ENCODE peak calls at places on chromosomes 12 and 14, in eight cellular contexts. I, F, O, Z, A, X, M and H are unnamed samples.

GRCh38 chr14:36221097-36221496 is 44.6 kb upstream of the PTCSC3 start:
- DNase-seq in O (no peak), M (no peak), A (no peak), X (no peak), Z (no peak), F (no peak), I (no peak), H (no peak)

GRCh38 chr14:93155667-93156066 is 29.0 kb downstream of the MOAP1 start:
- DNase-seq in I (no peak), A (peak), F (no peak), O (no peak), X (no peak), Z (no peak), M (no peak), H (no peak)

GRCh38 chr14:94427016-94427613 is 25.5 kb downstream of the SERPINA11 start:
- DNase-seq in F (no peak), O (no peak), A (peak), Z (no peak), X (no peak), I (no peak), M (no peak), H (peak)

GRCh38 chr12:57845478-57846284 is 848 bp downstream of the CTDSP2 start:
- DNase-seq in X (peak), I (peak), O (peak), F (no peak), A (peak), Z (no peak), M (peak), H (peak)

GRCh38 chr12:12901158-12901791 is 9.9 kb downstream of the GPRC5A start:
- DNase-seq in O (no peak), X (peak), I (peak), Z (peak), A (peak), M (no peak), F (no peak), H (no peak)

GRCh38 chr12:8081228-8081920 is 700 bp upstream of the NECAP1 start:
- DNase-seq in M (no peak), X (no peak), O (peak), I (no peak), F (no peak), A (peak), Z (no peak), H (no peak)

GRCh38 chr14:97306785-97307246 is 509.6 kb downstream of the VRK1 start:
- DNase-seq in I (no peak), A (no peak), O (no peak), Z (no peak), M (no peak), F (no peak), X (no peak), H (no peak)

GRCh38 chr12:64550758-64551157 is 59.5 kb upstream of the RASSF3 start:
- DNase-seq in M (no peak), X (no peak), F (no peak), A (no peak), I (no peak), O (no peak), Z (no peak), H (no peak)

GRCh38 chr12:100733817-100734593 is 60.6 kb upstream of the ANO4 start:
- DNase-seq in X (no peak), I (no peak), F (no peak), M (no peak), Z (no peak), O (no peak), A (peak), H (no peak)

GRCh38 chr12:112892821-112893220 is 13.9 kb upstream of the OAS1 start:
- DNase-seq in O (no peak), X (no peak), I (no peak), A (no peak), Z (no peak), F (no peak), M (no peak), H (no peak)

GRCh38 chr14:81329640-81330385 is 70.3 kb downstream of the STON2 start:
- DNase-seq in Z (no peak), X (no peak), I (no peak), O (no peak), M (no peak), F (no peak), A (peak), H (no peak)

GRCh38 chr12:120849765-120850164 is 54.4 kb downstream of the SPPL3 start:
- DNase-seq in O (no peak), A (peak), Z (no peak), I (no peak), M (no peak), X (no peak), F (no peak), H (no peak)

DNA sequence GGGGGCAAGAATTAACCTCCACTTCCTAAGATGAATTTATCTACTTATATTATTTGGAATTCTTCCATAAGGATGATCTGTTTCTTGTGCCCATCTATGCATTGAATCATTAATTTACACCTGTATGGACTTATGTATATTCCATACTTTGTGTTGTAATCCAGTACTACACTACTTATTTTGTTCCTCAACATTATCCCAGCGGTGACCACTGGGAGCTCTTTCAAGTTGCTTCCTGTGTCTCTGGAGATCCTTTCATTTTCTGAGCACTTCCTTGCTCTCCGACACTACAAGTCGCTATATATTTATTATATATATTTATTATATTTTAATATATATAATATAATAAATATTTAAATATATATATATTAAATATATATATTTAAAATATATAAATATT is 54.9 kb upstream of the SCN8A start:
- DNase-seq in O (no peak), X (no peak), Z (no peak), M (no peak), A (no peak), F (no peak), I (no peak), H (no peak)
- TF ChIP-seq CTCF in O (no peak), X (no peak), Z (peak), M (no peak), A (no peak), F (no peak), I (no peak), H (peak)

DNA sequence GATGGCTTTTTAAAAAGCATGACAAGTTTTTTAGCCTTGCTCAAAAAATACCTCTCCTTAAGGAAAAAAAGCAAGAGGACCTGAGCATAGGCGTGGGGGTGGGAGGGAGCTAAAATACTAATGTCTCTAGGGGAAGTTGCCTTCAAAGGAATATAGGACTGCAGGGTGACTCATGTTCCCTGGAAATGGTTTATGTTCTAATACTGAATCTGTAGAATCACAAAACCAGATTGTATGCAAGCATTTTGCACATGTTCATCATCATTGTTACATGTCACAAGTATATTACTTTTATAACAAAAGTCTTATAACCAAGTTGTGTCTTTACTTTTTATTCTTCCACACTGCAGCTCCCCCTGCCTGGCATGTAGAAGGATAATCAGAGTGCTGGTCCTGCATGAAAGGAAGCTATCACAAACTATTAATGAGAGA is 36.6 kb downstream of the GPR135 start:
- DNase-seq in A (no peak), F (no peak), O (no peak), Z (no peak), M (no peak), X (no peak), I (no peak), H (no peak)
- TF ChIP-seq CTCF in A (peak), F (peak), O (no peak), Z (peak), M (no peak), X (no peak), I (peak), H (peak)

GRCh38 chr12:55443776-55444175 is at the start of gene OR6C2:
- DNase-seq in A (peak), X (no peak), M (no peak), F (no peak), Z (no peak), I (no peak), O (no peak), H (no peak)

DNA sequence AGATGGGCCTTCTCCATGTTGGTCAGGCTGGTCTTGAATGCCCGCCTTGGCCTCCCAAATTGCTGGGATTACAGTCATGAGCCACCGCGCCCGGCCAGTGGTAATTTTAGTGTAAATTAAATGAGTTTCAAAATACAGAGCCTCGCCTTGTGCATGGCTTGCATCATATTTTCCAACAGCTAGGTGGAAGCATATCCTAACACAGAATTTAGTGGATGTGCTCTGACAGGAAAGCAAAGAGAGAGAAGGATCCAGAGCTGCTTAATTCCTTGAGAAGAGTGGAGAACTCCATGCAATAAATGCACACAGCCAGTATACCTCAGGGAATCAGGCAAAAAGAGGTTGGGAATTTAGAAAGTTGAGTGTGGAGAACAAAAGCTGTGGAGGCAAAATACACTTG is 2.5 kb downstream of the OR6C2 start:
- DNase-seq in A (peak), Z (no peak), O (no peak), I (no peak), M (no peak), X (no peak), F (no peak), H (no peak)
- TF ChIP-seq CTCF in A (peak), Z (no peak), O (no peak), I (no peak), M (no peak), X (no peak), F (no peak), H (no peak)

DNA sequence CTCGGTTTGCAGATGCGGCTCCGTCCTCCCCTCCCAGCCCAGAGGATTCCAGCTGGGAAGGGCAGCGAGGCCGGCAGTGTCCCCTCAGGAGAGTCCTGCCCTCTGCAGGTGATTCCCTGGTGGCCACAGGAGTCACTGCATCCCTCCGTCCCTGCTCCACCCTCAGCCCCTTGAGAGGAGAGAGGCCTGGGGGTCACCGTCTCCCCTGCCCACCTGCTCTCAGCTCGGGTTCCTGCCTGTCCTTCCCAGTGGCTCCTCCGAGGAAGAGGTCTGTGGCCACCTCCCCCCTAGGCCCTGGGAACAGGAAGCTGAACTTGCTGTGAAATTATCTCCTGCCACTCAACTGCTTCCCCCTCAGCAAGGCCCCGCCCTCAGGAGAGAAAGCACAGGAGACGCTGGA is 12.9 kb upstream of the GALNT9 start:
- DNase-seq in X (no peak), I (no peak), O (no peak), A (no peak), Z (no peak), F (no peak), M (peak), H (no peak)
- TF ChIP-seq CTCF in X (no peak), I (no peak), O (no peak), A (no peak), Z (peak), F (no peak), M (peak), H (no peak)

DNA sequence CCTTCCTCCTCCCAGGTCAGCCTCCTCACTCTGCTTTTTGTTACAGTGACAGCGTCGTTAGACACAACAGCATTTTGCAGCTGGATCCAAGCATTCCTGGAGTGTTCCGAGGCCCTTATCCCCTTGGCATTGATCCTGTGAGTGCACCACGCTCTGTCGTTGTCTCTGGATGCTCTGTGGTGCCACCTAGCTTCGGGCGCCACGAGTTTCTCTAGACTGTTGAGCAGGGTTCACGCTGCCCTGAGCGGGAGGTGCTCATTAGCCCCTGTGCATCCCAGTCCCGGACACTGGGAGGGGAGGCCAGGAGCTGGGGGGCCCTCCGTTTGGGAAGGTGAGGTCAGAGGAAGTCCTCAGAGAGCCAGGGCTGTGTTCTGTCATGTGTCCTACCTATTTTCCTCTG is 17.3 kb upstream of the DNAH10 start:
- DNase-seq in A (no peak), X (no peak), I (no peak), O (no peak), F (no peak), M (no peak), Z (no peak), H (no peak)
- TF ChIP-seq CTCF in A (peak), X (no peak), I (no peak), O (no peak), F (no peak), M (no peak), Z (no peak), H (no peak)

GRCh38 chr14:44149597-44149996 is 357.5 kb downstream of the FSCB start:
- DNase-seq in A (peak), O (no peak), X (no peak), M (peak), F (no peak), Z (no peak), I (no peak), H (no peak)
- TF ChIP-seq CTCF in A (peak), O (no peak), X (no peak), M (peak), F (no peak), Z (peak), I (no peak), H (peak)

GRCh38 chr14:105316563-105316941 is 2.0 kb downstream of the PACS2 start:
- DNase-seq in Z (no peak), M (no peak), F (no peak), O (no peak), A (no peak), I (no peak), X (no peak), H (no peak)

GRCh38 chr14:105315211-105315721 is 718 bp downstream of the PACS2 start:
- DNase-seq in F (no peak), A (peak), M (peak), X (no peak), I (peak), Z (no peak), O (peak), H (no peak)

GRCh38 chr14:105316968-105317498 is 2.5 kb downstream of the PACS2 start:
- DNase-seq in I (no peak), M (no peak), Z (no peak), X (no peak), F (no peak), A (no peak), O (no peak), H (no peak)

GRCh38 chr14:105315941-105316562 is 1.5 kb downstream of the PACS2 start:
- DNase-seq in X (no peak), O (peak), M (no peak), Z (no peak), I (no peak), A (peak), F (no peak), H (no peak)

GRCh38 chr14:105317546-105317945 is 3.0 kb downstream of the PACS2 start:
- DNase-seq in M (no peak), F (no peak), A (peak), X (no peak), O (no peak), I (peak), Z (no peak), H (no peak)
- TF ChIP-seq CTCF in M (no peak), F (peak), A (no peak), X (no peak), O (no peak), I (no peak), Z (no peak), H (no peak)

GRCh38 chr12:16417058-16417457 is 69.6 kb downstream of the MGST1 start:
- DNase-seq in O (no peak), X (no peak), F (no peak), A (no peak), I (no peak), Z (no peak), M (no peak), H (no peak)
- TF ChIP-seq CTCF in O (no peak), X (no peak), F (no peak), A (peak), I (no peak), Z (no peak), M (no peak), H (no peak)